ENCODE peak calls at places on chromosomes 3 and 15, in ten cellular contexts. B is SK-N-SH; F is aorta; Z is neural progenitor cell; P is IMR-90; Q is CD8-positive, alpha-beta T cell; I is Panc1; X is PC-3; C is left ventricle myocardium inferior; D is SJSA1. L is an unnamed sample. For H3K4me1, the result is how much of the 10 kb centered on the place peaks cover.

GRCh38 chr15:56056626-56057025 is 63.2 kb upstream of the NEDD4 start:
- DNase-seq in B (no peak), F (no peak), Z (no peak), P (no peak), Q (no peak), I (no peak), X (no peak), C (no peak), D (no peak), L (no peak)

GRCh38 chr15:80988148-80988796 is 1.3 kb downstream of the MESD start:
- DNase-seq in B (no peak), F (no peak), Z (no peak), P (no peak), Q (no peak), I (no peak), X (no peak), C (no peak), D (no peak), L (no peak)

GRCh38 chr3:175150812-175151411 is 291.8 kb downstream of the NAALADL2 start:
- DNase-seq in B (no peak), F (no peak), Z (no peak), P (peak), Q (no peak), I (no peak), X (peak), C (no peak), D (no peak), L (no peak)

GRCh38 chr3:14222457-14222856 is 43.8 kb downstream of the LSM3 start:
- DNase-seq in B (no peak), F (no peak), Z (no peak), P (no peak), Q (no peak), I (no peak), X (no peak), C (no peak), D (no peak), L (no peak)

GRCh38 chr3:33943277-33943676 is 144.8 kb downstream of the PDCD6IP start:
- DNase-seq in B (no peak), F (no peak), Z (no peak), P (no peak), Q (no peak), I (no peak), X (no peak), C (no peak), D (no peak), L (no peak)

GRCh38 chr3:123367467-123368154 is 81.3 kb downstream of the ADCY5 start:
- DNase-seq in B (no peak), F (no peak), Z (no peak), P (no peak), Q (no peak), I (no peak), X (no peak), C (no peak), D (no peak), L (no peak)

GRCh38 chr3:150223568-150223967 is 184.5 kb upstream of the TSC22D2 start:
- DNase-seq in B (no peak), F (no peak), Z (no peak), P (no peak), Q (no peak), I (no peak), X (no peak), C (no peak), D (no peak), L (no peak)

GRCh38 chr15:74776851-74777768 is 4.8 kb upstream of the CSK start:
- DNase-seq in B (peak), F (peak), Z (peak), P (no peak), Q (no peak), I (no peak), X (no peak), C (no peak), D (no peak), L (no peak)

GRCh38 chr3:50296721-50297383 is 2.4 kb downstream of the HYAL3 start:
- DNase-seq in B (no peak), F (peak), Z (peak), P (no peak), Q (no peak), I (no peak), X (no peak), C (peak), D (no peak), L (no peak)

GRCh38 chr3:161070252-161070930 is 34.8 kb downstream of the B3GALNT1 start:
- DNase-seq in B (no peak), F (no peak), Z (peak), P (no peak), Q (no peak), I (no peak), X (peak), C (no peak), D (no peak), L (no peak)

GRCh38 chr3:115156255-115156654 is 9.2 kb upstream of the ZBTB20 start:
- DNase-seq in B (no peak), F (no peak), Z (no peak), P (no peak), Q (no peak), I (no peak), X (peak), C (no peak), D (no peak), L (no peak)

GRCh38 chr3:33417051-33417673 is 23.0 kb downstream of the UBP1 start:
- DNase-seq in B (no peak), F (no peak), Z (no peak), P (peak), Q (no peak), I (no peak), X (peak), C (no peak), D (no peak), L (no peak)

GRCh38 chr15:25738171-25738792 is 124.8 kb downstream of the ATP10A start:
- DNase-seq in B (no peak), F (no peak), Z (no peak), P (peak), Q (no peak), I (no peak), X (no peak), C (no peak), D (no peak), L (no peak)

GRCh38 chr15:72475674-72476073 is 1.5 kb downstream of the ARIH1 start:
- DNase-seq in B (no peak), F (no peak), Z (no peak), P (no peak), Q (no peak), I (no peak), X (no peak), C (no peak), D (no peak), L (no peak)
- H3K4me1 ChIP-seq in B (under half), F (under half), Z (under half), P (under half), Q (half or more), I (under half), X (under half), C (half or more), D (under half), L (under half)

DNA sequence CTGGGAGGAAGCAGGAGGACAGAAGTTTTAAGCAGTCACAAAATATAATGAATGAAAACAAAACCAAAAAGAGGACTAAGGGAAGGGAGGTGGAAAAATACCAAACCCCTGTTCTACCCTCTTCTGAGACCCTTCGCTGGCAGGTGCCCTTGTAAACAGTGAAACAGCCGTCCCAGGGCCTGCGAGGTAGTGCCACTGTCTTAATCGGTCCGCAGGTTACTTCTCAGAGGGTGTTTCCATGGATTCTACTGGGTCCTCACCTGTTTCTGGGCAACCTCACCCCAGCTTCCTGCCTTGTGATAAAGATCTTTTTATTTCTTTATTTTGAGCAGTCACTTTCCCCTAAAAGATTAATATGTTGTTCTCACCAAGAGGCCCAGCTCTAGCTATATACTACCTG is 65.3 kb downstream of the SLC30A4 start:
- DNase-seq in B (no peak), F (no peak), Z (no peak), P (no peak), Q (no peak), I (no peak), X (no peak), C (no peak), D (no peak), L (no peak)
- H3K4me3 ChIP-seq in B (peak), F (no peak), Z (no peak), P (no peak), Q (no peak), I (no peak), X (no peak), C (no peak), D (no peak), L (no peak)

GRCh38 chr3:11679964-11680363 is 36.2 kb upstream of the VGLL4 start:
- DNase-seq in B (no peak), F (no peak), Z (no peak), P (no peak), Q (no peak), I (no peak), X (no peak), C (no peak), D (no peak), L (no peak)
- H3K4me1 ChIP-seq in B (under half), F (under half), Z (under half), P (under half), Q (under half), I (under half), X (under half), C (under half), D (under half), L (under half)

GRCh38 chr3:48664313-48664644 is 1.6 kb upstream of the CELSR3 start:
- DNase-seq in B (no peak), F (no peak), Z (no peak), P (no peak), Q (no peak), I (no peak), X (no peak), C (no peak), D (no peak), L (no peak)
- H3K4me3 ChIP-seq in B (peak), F (no peak), Z (peak), P (no peak), Q (peak), I (peak), X (no peak), C (peak), D (no peak), L (peak)

GRCh38 chr15:68080783-68081182 is 26.7 kb downstream of the PIAS1 start:
- DNase-seq in B (no peak), F (no peak), Z (no peak), P (no peak), Q (no peak), I (no peak), X (no peak), C (no peak), D (no peak), L (no peak)
- H3K4me1 ChIP-seq in B (under half), F (under half), Z (half or more), P (under half), Q (half or more), I (half or more), X (under half), C (half or more), D (under half), L (half or more)